ENCODE peak calls at places on chromosomes 3 and 15, in eight cellular contexts. A is OCI-M1; K is activated naive CD8-positive, alpha-beta T cell treated with anti-CD3 and anti-CD28 coated beads, Interleukin-2, amount 10 ng/mL, durations not matched to agents 7 days and 5 days; D is effector memory CD4-positive, alpha-beta T cell; C is NCI-H1092 treated with DMSO at 0.1 percent for 48 hours; Z is activated gamma-delta T cell; T is HTR-8/SVneo; W is AG08395. N is an unnamed sample.

GRCh38 chr3:10530241-10530640 is 24.9 kb upstream of the ATP2B2 start:
- DNase-seq in A (no peak), K (peak; percentile 5), D (no peak), C (no peak), Z (no peak), T (no peak), W (no peak), N (no peak)

GRCh38 chr3:155281892-155282291 is 11.6 kb downstream of the STRIT1 start:
- DNase-seq in A (no peak), K (no peak), D (no peak), C (no peak), Z (no peak), T (no peak), W (no peak), N (no peak)

GRCh38 chr15:91109885-91110284 is 9.8 kb downstream of the SV2B start:
- DNase-seq in A (no peak), K (no peak), D (no peak), C (no peak), Z (no peak), T (no peak), W (no peak), N (no peak)

GRCh38 chr15:48267766-48268165 is 61.7 kb downstream of the SLC12A1 start:
- DNase-seq in A (no peak), K (no peak), D (no peak), C (no peak), Z (no peak), T (no peak), W (no peak), N (no peak)

GRCh38 chr3:138493804-138494606 is 59.6 kb downstream of the ESYT3 start:
- DNase-seq in A (no peak), K (no peak), D (no peak), C (no peak), Z (no peak), T (peak; percentile 14), W (peak; percentile 63), N (no peak)

GRCh38 chr15:64144565-64145281 is 6.8 kb upstream of the SNX22 start:
- DNase-seq in A (no peak), K (no peak), D (no peak), C (no peak), Z (no peak), T (no peak), W (no peak), N (no peak)

GRCh38 chr3:113035387-113035982 is 44.7 kb downstream of the GTPBP8 start:
- DNase-seq in A (peak; percentile 67), K (no peak), D (no peak), C (peak; percentile 64), Z (no peak), T (peak; percentile 62), W (peak; percentile 83), N (peak; percentile 39)

GRCh38 chr3:195872097-195872496 is 36.3 kb downstream of the TNK2 start:
- DNase-seq in A (no peak), K (no peak), D (no peak), C (no peak), Z (no peak), T (no peak), W (no peak), N (no peak)

GRCh38 chr15:84023636-84024035 is 211.9 kb upstream of the GOLGA6L4 start:
- DNase-seq in A (peak; percentile 36), K (no peak), D (no peak), C (no peak), Z (no peak), T (no peak), W (no peak), N (no peak)

GRCh38 chr3:123584284-123584987 is 417 bp downstream of the HACD2 start:
- DNase-seq in A (peak; percentile 71), K (no peak), D (no peak), C (peak; percentile 70), Z (peak; percentile 51), T (no peak), W (peak; percentile 37), N (no peak)

GRCh38 chr3:53009826-53010539 is 35.9 kb downstream of the SFMBT1 start:
- DNase-seq in A (no peak), K (no peak), D (no peak), C (no peak), Z (no peak), T (no peak), W (no peak), N (no peak)

GRCh38 chr3:169145551-169145950 is 518.0 kb downstream of the MECOM start:
- DNase-seq in A (peak; percentile 13), K (no peak), D (no peak), C (no peak), Z (no peak), T (no peak), W (no peak), N (no peak)

GRCh38 chr3:10935846-10936631 is 56.5 kb upstream of the SLC6A1 start:
- DNase-seq in A (no peak), K (no peak), D (no peak), C (no peak), Z (no peak), T (no peak), W (no peak), N (no peak)

GRCh38 chr3:87867001-87867400 is 191.8 kb downstream of the CGGBP1 start:
- DNase-seq in A (no peak), K (no peak), D (no peak), C (no peak), Z (no peak), T (no peak), W (no peak), N (no peak)

GRCh38 chr3:75978686-75979085 is 193.3 kb upstream of the ZNF717 start:
- DNase-seq in A (no peak), K (no peak), D (no peak), C (no peak), Z (no peak), T (no peak), W (no peak), N (no peak)

GRCh38 chr15:85609492-85609891 is 185.2 kb downstream of the KLHL25 start:
- DNase-seq in A (no peak), K (no peak), D (no peak), C (no peak), Z (no peak), T (no peak), W (no peak), N (no peak)

GRCh38 chr15:58980351-58980939 is 7.0 kb upstream of the RNF111 start:
- DNase-seq in A (peak; percentile 79), K (no peak), D (no peak), C (peak; percentile 17), Z (no peak), T (no peak), W (peak; percentile 40), N (peak; percentile 13)

GRCh38 chr3:186787642-186788481 is 4.5 kb downstream of the EIF4A2 start:
- DNase-seq in A (no peak), K (no peak), D (no peak), C (no peak), Z (no peak), T (no peak), W (no peak), N (no peak)

GRCh38 chr3:132231633-132232032 is 85.6 kb upstream of the ACP3 start:
- DNase-seq in A (peak; percentile 73), K (no peak), D (no peak), C (no peak), Z (no peak), T (no peak), W (peak; percentile 22), N (no peak)

GRCh38 chr3:72011495-72011894 is 226.5 kb upstream of the PROK2 start:
- DNase-seq in A (no peak), K (no peak), D (no peak), C (no peak), Z (no peak), T (no peak), W (peak; percentile 87), N (peak; percentile 22)

GRCh38 chr3:41224120-41224806 is 25.0 kb downstream of the CTNNB1 start:
- DNase-seq in A (no peak), K (no peak), D (no peak), C (no peak), Z (no peak), T (no peak), W (peak; percentile 92), N (peak; percentile 1)

GRCh38 chr15:75154461-75155062 is 47.1 kb upstream of the C15orf39 start:
- DNase-seq in A (no peak), K (no peak), D (no peak), C (no peak), Z (no peak), T (no peak), W (no peak), N (no peak)

GRCh38 chr3:119580148-119580760 is 962 bp downstream of the ADPRH start:
- DNase-seq in A (no peak), K (no peak), D (no peak), C (no peak), Z (no peak), T (no peak), W (peak; percentile 7), N (no peak)

GRCh38 chr3:38573606-38574005 is 75.9 kb downstream of the SCN5A start:
- DNase-seq in A (no peak), K (no peak), D (no peak), C (no peak), Z (no peak), T (no peak), W (no peak), N (peak; percentile 76)

GRCh38 chr3:133691410-133692107 is 29.8 kb upstream of the TOPBP1 start:
- DNase-seq in A (no peak), K (no peak), D (no peak), C (no peak), Z (no peak), T (no peak), W (no peak), N (no peak)

GRCh38 chr3:154089416-154090115 is 31.6 kb upstream of the ARHGEF26 start:
- DNase-seq in A (no peak), K (no peak), D (no peak), C (no peak), Z (no peak), T (no peak), W (no peak), N (no peak)

GRCh38 chr3:172213765-172214358 is 174.5 kb downstream of the FNDC3B start:
- DNase-seq in A (no peak), K (no peak), D (no peak), C (peak; percentile 62), Z (no peak), T (no peak), W (no peak), N (no peak)

GRCh38 chr15:53811530-53811929 is 52.1 kb upstream of the WDR72 start:
- DNase-seq in A (peak; percentile 69), K (no peak), D (no peak), C (peak; percentile 29), Z (no peak), T (no peak), W (no peak), N (peak; percentile 21)

GRCh38 chr3:64187065-64187959 is 38.0 kb downstream of the PRICKLE2 start:
- DNase-seq in A (no peak), K (no peak), D (no peak), C (no peak), Z (no peak), T (peak; percentile 80), W (peak; percentile 83), N (peak; percentile 94)

GRCh38 chr3:105958237-105959000 is 89.6 kb upstream of the CBLB start:
- DNase-seq in A (no peak), K (no peak), D (no peak), C (no peak), Z (no peak), T (no peak), W (no peak), N (no peak)

GRCh38 chr3:193869221-193870201 is 266.4 kb upstream of the HES1 start:
- DNase-seq in A (no peak), K (peak; percentile 37), D (no peak), C (no peak), Z (no peak), T (peak; percentile 81), W (peak; percentile 86), N (no peak)

GRCh38 chr3:66500575-66501482 is at the start of gene LRIG1:
- DNase-seq in A (peak; percentile 96), K (peak; percentile 97), D (peak; percentile 97), C (peak; percentile 95), Z (peak; percentile 98), T (peak; percentile 94), W (peak; percentile 99), N (peak; percentile 91)

GRCh38 chr15:67822537-67823370 is 2.6 kb upstream of the SKOR1 start:
- DNase-seq in A (no peak), K (peak; percentile 45), D (no peak), C (peak; percentile 4), Z (no peak), T (no peak), W (no peak), N (no peak)

GRCh38 chr3:186414735-186415419 is 52.8 kb upstream of the DGKG start:
- DNase-seq in A (no peak), K (no peak), D (no peak), C (no peak), Z (no peak), T (no peak), W (peak; percentile 79), N (no peak)

N was measured in NCI-H446 treated with DMSO at 0.1 percent for 48 hours.